ENCODE peak calls at places on chromosomes 3 and 15, in nine cellular contexts. L is PC-3; D is left ventricle myocardium inferior; S is CD8-positive, alpha-beta memory T cell; Z is cardiac muscle cell; P is SJSA1; Q is ovary; Y is CD8-positive, alpha-beta T cell; B is endodermal cell. G is an unnamed sample.
A peak's percentile ranks its signal among the peaks of the same experiment; 100 is the strongest.

GRCh38 chr15:85543741-85544155 is 163.3 kb downstream of the AKAP13 start:
- DNase-seq in Y (peak; percentile 44), Q (peak; percentile 77), S (peak; percentile 53), Z (no peak), P (peak; percentile 14), B (peak; percentile 60), D (peak; percentile 73), L (no peak), G (peak; percentile 12)

GRCh38 chr3:135084976-135085375 is 289.9 kb downstream of the EPHB1 start:
- DNase-seq in D (no peak), S (no peak), Q (no peak), B (no peak), Y (no peak), L (no peak), P (no peak), Z (no peak), G (no peak)

GRCh38 chr15:44157679-44158078 is 37.4 kb downstream of the FRMD5 start:
- DNase-seq in P (peak; percentile 94), B (no peak), Z (peak; percentile 79), D (no peak), Y (no peak), L (peak; percentile 97), Q (no peak), S (no peak), G (no peak)

GRCh38 chr3:186093271-186093900 is 15.5 kb downstream of the ETV5 start:
- DNase-seq in D (no peak), Q (no peak), S (no peak), Z (no peak), Y (no peak), B (no peak), L (no peak), P (no peak), G (no peak)

GRCh38 chr3:30368978-30369377 is 237.4 kb upstream of the TGFBR2 start:
- DNase-seq in L (peak; percentile 59), Y (no peak), P (no peak), S (no peak), Q (no peak), Z (peak; percentile 61), B (no peak), D (no peak), G (no peak)

GRCh38 chr15:69704229-69704628 is 251.6 kb downstream of the RPLP1 start:
- DNase-seq in S (no peak), D (no peak), L (no peak), Y (no peak), B (no peak), Q (no peak), P (no peak), Z (no peak), G (no peak)

GRCh38 chr3:43707266-43707665 is 16.5 kb downstream of the ABHD5 start:
- DNase-seq in S (no peak), Y (no peak), Z (no peak), D (no peak), Q (no peak), P (no peak), L (peak; percentile 73), B (no peak), G (no peak)

GRCh38 chr15:22844421-22845288 is 6.2 kb downstream of the NIPA2 start:
- DNase-seq in P (no peak), Q (no peak), L (no peak), Y (no peak), Z (no peak), B (no peak), D (no peak), S (no peak), G (no peak)

GRCh38 chr3:134009345-134010000 is 20.3 kb downstream of the SLCO2A1 start:
- DNase-seq in S (no peak), D (no peak), Q (no peak), Y (no peak), L (peak; percentile 57), B (no peak), P (peak; percentile 93), Z (peak; percentile 69), G (no peak)

GRCh38 chr3:63151893-63152292 is 126.2 kb upstream of the SYNPR start:
- DNase-seq in S (no peak), Z (no peak), Q (no peak), B (no peak), D (no peak), L (no peak), P (no peak), Y (no peak), G (no peak)

GRCh38 chr15:73655724-73656123 is 22.5 kb upstream of the NPTN start:
- DNase-seq in P (no peak), Z (peak; percentile 14), Q (no peak), B (no peak), Y (no peak), D (no peak), L (no peak), S (no peak), G (no peak)

GRCh38 chr15:62782896-62783295 is 259.7 kb upstream of the TPM1 start:
- DNase-seq in D (no peak), P (no peak), L (no peak), Q (no peak), B (no peak), S (no peak), Y (no peak), Z (no peak), G (no peak)
- H3K27ac ChIP-seq in D (peak overlapping the region; percentile 87), P (no peak overlapping the region), L (no peak overlapping the region), Q (no peak overlapping the region), B (no peak overlapping the region), S (no peak overlapping the region), Y (no peak overlapping the region), Z (peak overlapping the region; percentile 52), G (no peak overlapping the region)

GRCh38 chr3:24485511-24485910 is 9.1 kb downstream of the THRB start:
- DNase-seq in P (no peak), Q (no peak), Z (no peak), S (no peak), L (no peak), Y (no peak), D (no peak), B (no peak), G (no peak)

GRCh38 chr3:24482306-24482705 is 12.3 kb downstream of the THRB start:
- DNase-seq in D (no peak), P (no peak), B (no peak), S (no peak), Q (no peak), L (no peak), Y (no peak), Z (no peak), G (no peak)

GRCh38 chr3:24481193-24481592 is 13.5 kb downstream of the THRB start:
- DNase-seq in D (no peak), Q (no peak), B (no peak), Y (no peak), L (no peak), S (no peak), Z (no peak), P (no peak), G (no peak)

GRCh38 chr3:24480497-24480896 is 14.2 kb downstream of the THRB start:
- DNase-seq in Y (no peak), Z (no peak), P (no peak), B (no peak), Q (no peak), D (no peak), S (no peak), L (no peak), G (no peak)

DNA sequence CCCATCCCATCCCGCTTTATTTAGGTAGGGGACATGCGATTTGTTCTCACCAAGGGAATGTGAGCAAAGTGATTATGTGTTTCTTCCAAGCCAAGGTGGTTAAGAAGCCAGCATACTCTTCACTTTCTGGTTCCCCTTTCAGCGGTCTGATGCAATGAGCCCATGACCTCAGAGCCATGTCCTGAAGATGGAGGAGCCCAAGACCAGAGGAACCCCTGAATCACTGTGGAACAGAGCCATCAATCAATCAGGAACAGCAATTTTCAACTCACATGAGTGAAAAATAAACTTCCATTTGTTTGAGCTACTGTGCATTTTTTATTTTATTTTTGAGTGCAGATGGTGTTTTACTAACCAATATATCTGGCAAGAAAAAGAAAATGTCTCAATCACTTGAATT is 10.8 kb downstream of the THRB start:
- DNase-seq in B (no peak), Z (no peak), Q (no peak), Y (no peak), S (no peak), P (no peak), L (no peak), D (no peak), G (no peak)
- H3K4me1 ChIP-seq in B (no peaks in the 10 kb centered on the region), Z (no peaks in the 10 kb centered on the region), Q (no peaks in the 10 kb centered on the region), Y (no peaks in the 10 kb centered on the region), S (no peaks in the 10 kb centered on the region), P (peaks cover 12% of the 10 kb centered on the region), L (no peaks in the 10 kb centered on the region), D (peaks cover 66% of the 10 kb centered on the region), G (no peaks in the 10 kb centered on the region)

GRCh38 chr15:68630205-68630555 is 51.4 kb downstream of the CORO2B start:
- DNase-seq in S (no peak), P (no peak), Z (no peak), D (no peak), L (no peak), B (no peak), Y (no peak), Q (no peak), G (no peak)

GRCh38 chr15:68631621-68632051 is 52.8 kb downstream of the CORO2B start:
- DNase-seq in L (no peak), B (peak; percentile 87), Z (no peak), P (no peak), D (no peak), Q (no peak), Y (no peak), S (no peak), G (no peak)

GRCh38 chr15:68627476-68627875 is 48.7 kb downstream of the CORO2B start:
- DNase-seq in Q (no peak), S (no peak), Y (no peak), L (peak; percentile 29), D (no peak), Z (no peak), B (no peak), P (no peak), G (no peak)

GRCh38 chr15:68630836-68631235 is 52.0 kb downstream of the CORO2B start:
- DNase-seq in P (no peak), L (no peak), Z (no peak), S (no peak), Y (no peak), D (no peak), B (no peak), Q (no peak), G (no peak)

DNA sequence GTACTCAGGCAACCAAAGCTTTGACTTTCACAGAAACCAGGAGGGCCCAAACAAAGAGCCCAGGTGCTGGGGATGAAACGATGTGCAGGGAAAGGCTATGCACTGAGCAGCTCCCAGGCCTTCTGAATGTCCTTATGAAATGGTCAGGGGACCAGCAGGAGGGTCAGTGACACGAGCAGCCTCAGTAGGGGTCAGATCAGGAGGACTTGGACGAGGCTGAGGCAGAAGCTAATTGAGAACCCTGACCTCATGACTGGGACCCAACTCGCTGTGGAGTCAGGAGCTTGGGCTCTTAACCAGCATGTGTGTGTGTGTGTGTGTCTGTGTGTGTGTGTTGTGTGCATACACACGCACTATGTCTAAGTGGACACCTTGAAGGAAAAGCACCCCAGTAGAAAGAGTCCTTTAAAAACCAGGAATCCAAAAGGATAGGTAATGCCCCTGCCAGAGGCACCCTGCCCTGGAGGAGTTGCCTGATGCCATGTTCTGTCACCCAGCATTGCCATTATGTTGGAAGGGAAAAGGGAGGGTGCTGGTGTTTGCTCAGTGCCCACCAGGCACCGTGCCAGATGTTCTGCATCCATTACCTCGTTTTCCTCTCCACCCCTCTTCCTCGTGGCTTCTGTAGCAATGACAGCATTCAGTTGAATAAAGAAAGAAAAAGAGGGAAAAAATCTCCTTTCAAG is 50.9 kb downstream of the CORO2B start:
- DNase-seq in D (no peak), B (no peak), Y (no peak), Z (no peak), P (no peak), Q (no peak), L (no peak), S (no peak), G (no peak)
- H3K27me3 ChIP-seq in D (no peaks in the 10 kb centered on the region), B (no peaks in the 10 kb centered on the region), Y (no peaks in the 10 kb centered on the region), Z (no peaks in the 10 kb centered on the region), P (no peaks in the 10 kb centered on the region), Q (no peaks in the 10 kb centered on the region), L (no peaks in the 10 kb centered on the region), S (no peaks in the 10 kb centered on the region), G (no peaks in the 10 kb centered on the region)

GRCh38 chr3:52707585-52707984 is 1.7 kb downstream of the SPCS1 start:
- DNase-seq in S (no peak), D (no peak), Y (no peak), P (no peak), L (no peak), B (no peak), Z (no peak), Q (no peak), G (peak; percentile 36)
- H3K27ac ChIP-seq in S (no peak overlapping the region), D (no peak overlapping the region), Y (no peak overlapping the region), P (no peak overlapping the region), L (no peak overlapping the region), B (no peak overlapping the region), Z (no peak overlapping the region), Q (no peak overlapping the region), G (peak overlapping the region; percentile 53)

G was measured in CD4-positive, CD25-positive, alpha-beta regulatory T cell.